ENCODE peak calls at places on chromosomes 1 and 21, in nine cellular contexts. One of them, this sample, is unnamed.

GRCh38 chr1:152392909-152393308 is 21.2 kb downstream of the CRNN start:
- DNase-seq in activated CD4-positive, alpha-beta T cell treated with anti-CD3 and anti-CD28 coated beads for 4 hours: no peak
- DNase-seq in cardiac fibroblast: no peak
- DNase-seq in SJSA1: no peak
- DNase-seq in thyroid gland: no peak
- DNase-seq in neural progenitor cell: no peak
- DNase-seq in posterior cingulate gyrus: no peak
- DNase-seq in AG10803: no peak
- DNase-seq in mesothelial cell of epicardium: no peak
- DNase-seq in this sample: no peak

GRCh38 chr1:106613861-106614260 is 442.6 kb upstream of the PRMT6 start:
- DNase-seq in AG10803: no peak
- DNase-seq in posterior cingulate gyrus: no peak
- DNase-seq in activated CD4-positive, alpha-beta T cell treated with anti-CD3 and anti-CD28 coated beads for 4 hours: no peak
- DNase-seq in neural progenitor cell: peak
- DNase-seq in SJSA1: no peak
- DNase-seq in mesothelial cell of epicardium: no peak
- DNase-seq in thyroid gland: no peak
- DNase-seq in cardiac fibroblast: no peak
- DNase-seq in this sample: no peak

GRCh38 chr1:168431882-168432281 is 111.9 kb downstream of the XCL2 start:
- DNase-seq in activated CD4-positive, alpha-beta T cell treated with anti-CD3 and anti-CD28 coated beads for 4 hours: no peak
- DNase-seq in AG10803: no peak
- DNase-seq in thyroid gland: no peak
- DNase-seq in mesothelial cell of epicardium: no peak
- DNase-seq in posterior cingulate gyrus: no peak
- DNase-seq in neural progenitor cell: no peak
- DNase-seq in cardiac fibroblast: no peak
- DNase-seq in SJSA1: no peak
- DNase-seq in this sample: no peak

GRCh38 chr1:40981702-40982448 is 2.4 kb downstream of the CTPS1 start:
- DNase-seq in SJSA1: no peak
- DNase-seq in neural progenitor cell: peak
- DNase-seq in activated CD4-positive, alpha-beta T cell treated with anti-CD3 and anti-CD28 coated beads for 4 hours: no peak
- DNase-seq in mesothelial cell of epicardium: no peak
- DNase-seq in posterior cingulate gyrus: no peak
- DNase-seq in cardiac fibroblast: peak
- DNase-seq in thyroid gland: no peak
- DNase-seq in AG10803: peak
- DNase-seq in this sample: peak

GRCh38 chr21:37032877-37033471 is 26.5 kb downstream of the RIPPLY3 start:
- DNase-seq in thyroid gland: no peak
- DNase-seq in SJSA1: no peak
- DNase-seq in neural progenitor cell: no peak
- DNase-seq in cardiac fibroblast: peak
- DNase-seq in AG10803: peak
- DNase-seq in activated CD4-positive, alpha-beta T cell treated with anti-CD3 and anti-CD28 coated beads for 4 hours: no peak
- DNase-seq in posterior cingulate gyrus: no peak
- DNase-seq in mesothelial cell of epicardium: no peak
- DNase-seq in this sample: no peak

GRCh38 chr1:172821609-172822274 is 162.8 kb downstream of the FASLG start:
- DNase-seq in SJSA1: no peak
- DNase-seq in activated CD4-positive, alpha-beta T cell treated with anti-CD3 and anti-CD28 coated beads for 4 hours: no peak
- DNase-seq in cardiac fibroblast: peak
- DNase-seq in neural progenitor cell: no peak
- DNase-seq in mesothelial cell of epicardium: no peak
- DNase-seq in AG10803: peak
- DNase-seq in posterior cingulate gyrus: no peak
- DNase-seq in thyroid gland: no peak
- DNase-seq in this sample: no peak

GRCh38 chr1:31019401-31019800 is 46.1 kb downstream of the PUM1 start:
- DNase-seq in thyroid gland: no peak
- DNase-seq in cardiac fibroblast: no peak
- DNase-seq in mesothelial cell of epicardium: no peak
- DNase-seq in activated CD4-positive, alpha-beta T cell treated with anti-CD3 and anti-CD28 coated beads for 4 hours: no peak
- DNase-seq in AG10803: no peak
- DNase-seq in posterior cingulate gyrus: no peak
- DNase-seq in neural progenitor cell: no peak
- DNase-seq in SJSA1: no peak
- DNase-seq in this sample: no peak

GRCh38 chr1:221093903-221094865 is 214.9 kb downstream of the HLX start:
- DNase-seq in activated CD4-positive, alpha-beta T cell treated with anti-CD3 and anti-CD28 coated beads for 4 hours: no peak
- DNase-seq in thyroid gland: no peak
- DNase-seq in SJSA1: no peak
- DNase-seq in AG10803: no peak
- DNase-seq in posterior cingulate gyrus: no peak
- DNase-seq in cardiac fibroblast: no peak
- DNase-seq in neural progenitor cell: peak
- DNase-seq in mesothelial cell of epicardium: no peak
- DNase-seq in this sample: no peak

GRCh38 chr1:101105877-101106276 is 80.3 kb upstream of the DPH5 start:
- DNase-seq in cardiac fibroblast: peak
- DNase-seq in posterior cingulate gyrus: no peak
- DNase-seq in AG10803: peak
- DNase-seq in activated CD4-positive, alpha-beta T cell treated with anti-CD3 and anti-CD28 coated beads for 4 hours: no peak
- DNase-seq in SJSA1: no peak
- DNase-seq in mesothelial cell of epicardium: no peak
- DNase-seq in thyroid gland: no peak
- DNase-seq in neural progenitor cell: no peak
- DNase-seq in this sample: no peak

GRCh38 chr1:109089242-109090015 is 1.1 kb upstream of the TMEM167B start:
- DNase-seq in neural progenitor cell: peak
- DNase-seq in SJSA1: peak
- DNase-seq in posterior cingulate gyrus: peak
- DNase-seq in thyroid gland: peak
- DNase-seq in AG10803: peak
- DNase-seq in activated CD4-positive, alpha-beta T cell treated with anti-CD3 and anti-CD28 coated beads for 4 hours: no peak
- DNase-seq in cardiac fibroblast: peak
- DNase-seq in mesothelial cell of epicardium: no peak
- DNase-seq in this sample: peak

GRCh38 chr1:94270801-94271203 is 33.4 kb upstream of the ARHGAP29 start:
- DNase-seq in neural progenitor cell: no peak
- DNase-seq in cardiac fibroblast: peak
- DNase-seq in posterior cingulate gyrus: no peak
- DNase-seq in mesothelial cell of epicardium: no peak
- DNase-seq in AG10803: peak
- DNase-seq in SJSA1: peak
- DNase-seq in thyroid gland: no peak
- DNase-seq in activated CD4-positive, alpha-beta T cell treated with anti-CD3 and anti-CD28 coated beads for 4 hours: no peak
- DNase-seq in this sample: no peak

GRCh38 chr21:32214654-32215305 is 64.1 kb downstream of the MIS18A start:
- DNase-seq in posterior cingulate gyrus: no peak
- DNase-seq in AG10803: no peak
- DNase-seq in mesothelial cell of epicardium: no peak
- DNase-seq in cardiac fibroblast: no peak
- DNase-seq in activated CD4-positive, alpha-beta T cell treated with anti-CD3 and anti-CD28 coated beads for 4 hours: no peak
- DNase-seq in thyroid gland: no peak
- DNase-seq in SJSA1: no peak
- DNase-seq in neural progenitor cell: no peak
- DNase-seq in this sample: no peak

GRCh38 chr21:38733973-38734546 is 71.7 kb upstream of the ETS2 start:
- DNase-seq in AG10803: peak
- DNase-seq in mesothelial cell of epicardium: peak
- DNase-seq in neural progenitor cell: peak
- DNase-seq in activated CD4-positive, alpha-beta T cell treated with anti-CD3 and anti-CD28 coated beads for 4 hours: peak
- DNase-seq in thyroid gland: peak
- DNase-seq in posterior cingulate gyrus: peak
- DNase-seq in cardiac fibroblast: peak
- DNase-seq in SJSA1: peak
- DNase-seq in this sample: peak

GRCh38 chr1:210446479-210446878 is 117.8 kb downstream of the HHAT start:
- DNase-seq in thyroid gland: no peak
- DNase-seq in mesothelial cell of epicardium: no peak
- DNase-seq in neural progenitor cell: peak
- DNase-seq in cardiac fibroblast: no peak
- DNase-seq in activated CD4-positive, alpha-beta T cell treated with anti-CD3 and anti-CD28 coated beads for 4 hours: peak
- DNase-seq in AG10803: no peak
- DNase-seq in posterior cingulate gyrus: peak
- DNase-seq in SJSA1: peak
- DNase-seq in this sample: no peak

GRCh38 chr1:183689770-183690204 is 36.7 kb upstream of the APOBEC4 start:
- DNase-seq in thyroid gland: no peak
- DNase-seq in AG10803: no peak
- DNase-seq in activated CD4-positive, alpha-beta T cell treated with anti-CD3 and anti-CD28 coated beads for 4 hours: no peak
- DNase-seq in SJSA1: no peak
- DNase-seq in neural progenitor cell: no peak
- DNase-seq in mesothelial cell of epicardium: no peak
- DNase-seq in cardiac fibroblast: no peak
- DNase-seq in posterior cingulate gyrus: no peak
- DNase-seq in this sample: no peak

GRCh38 chr1:40622051-40622450 is 43.4 kb downstream of the RIMS3 start:
- DNase-seq in activated CD4-positive, alpha-beta T cell treated with anti-CD3 and anti-CD28 coated beads for 4 hours: no peak
- DNase-seq in thyroid gland: no peak
- DNase-seq in cardiac fibroblast: no peak
- DNase-seq in mesothelial cell of epicardium: no peak
- DNase-seq in posterior cingulate gyrus: no peak
- DNase-seq in AG10803: no peak
- DNase-seq in SJSA1: no peak
- DNase-seq in neural progenitor cell: no peak
- DNase-seq in this sample: peak

GRCh38 chr1:226894826-226895225 is 24.4 kb downstream of the PSEN2 start:
- DNase-seq in posterior cingulate gyrus: no peak
- DNase-seq in AG10803: no peak
- DNase-seq in neural progenitor cell: no peak
- DNase-seq in activated CD4-positive, alpha-beta T cell treated with anti-CD3 and anti-CD28 coated beads for 4 hours: no peak
- DNase-seq in thyroid gland: no peak
- DNase-seq in mesothelial cell of epicardium: no peak
- DNase-seq in SJSA1: no peak
- DNase-seq in cardiac fibroblast: no peak
- DNase-seq in this sample: no peak

GRCh38 chr1:65793359-65793732 is 651 bp downstream of the PDE4B start:
- DNase-seq in activated CD4-positive, alpha-beta T cell treated with anti-CD3 and anti-CD28 coated beads for 4 hours: no peak
- DNase-seq in neural progenitor cell: peak
- DNase-seq in thyroid gland: no peak
- DNase-seq in mesothelial cell of epicardium: no peak
- DNase-seq in SJSA1: no peak
- DNase-seq in cardiac fibroblast: peak
- DNase-seq in AG10803: peak
- DNase-seq in posterior cingulate gyrus: peak
- DNase-seq in this sample: peak

GRCh38 chr1:9293512-9294439 is 1.1 kb downstream of the SPSB1 start:
- DNase-seq in neural progenitor cell: no peak
- DNase-seq in posterior cingulate gyrus: no peak
- DNase-seq in mesothelial cell of epicardium: peak
- DNase-seq in SJSA1: no peak
- DNase-seq in thyroid gland: peak
- DNase-seq in activated CD4-positive, alpha-beta T cell treated with anti-CD3 and anti-CD28 coated beads for 4 hours: peak
- DNase-seq in AG10803: peak
- DNase-seq in cardiac fibroblast: no peak
- DNase-seq in this sample: peak

GRCh38 chr1:59367269-59368006 is 70.5 kb downstream of the FGGY start:
- DNase-seq in posterior cingulate gyrus: no peak
- DNase-seq in SJSA1: no peak
- DNase-seq in AG10803: peak
- DNase-seq in neural progenitor cell: peak
- DNase-seq in cardiac fibroblast: peak
- DNase-seq in activated CD4-positive, alpha-beta T cell treated with anti-CD3 and anti-CD28 coated beads for 4 hours: no peak
- DNase-seq in mesothelial cell of epicardium: no peak
- DNase-seq in thyroid gland: peak
- DNase-seq in this sample: no peak

GRCh38 chr1:70140343-70140742 is 65.0 kb downstream of the LRRC40 start:
- DNase-seq in thyroid gland: no peak
- DNase-seq in AG10803: peak
- DNase-seq in neural progenitor cell: no peak
- DNase-seq in activated CD4-positive, alpha-beta T cell treated with anti-CD3 and anti-CD28 coated beads for 4 hours: no peak
- DNase-seq in posterior cingulate gyrus: no peak
- DNase-seq in SJSA1: no peak
- DNase-seq in cardiac fibroblast: peak
- DNase-seq in mesothelial cell of epicardium: no peak
- DNase-seq in this sample: no peak

GRCh38 chr1:180261524-180262160 is 31.6 kb downstream of the LHX4 start:
- DNase-seq in activated CD4-positive, alpha-beta T cell treated with anti-CD3 and anti-CD28 coated beads for 4 hours: no peak
- DNase-seq in AG10803: peak
- DNase-seq in SJSA1: no peak
- DNase-seq in neural progenitor cell: no peak
- DNase-seq in thyroid gland: no peak
- DNase-seq in mesothelial cell of epicardium: no peak
- DNase-seq in cardiac fibroblast: no peak
- DNase-seq in posterior cingulate gyrus: no peak
- DNase-seq in this sample: no peak